ENCODE peak calls at places on chromosomes 5 and 9, in six cellular contexts. R is SK-N-SH, I is WTC11, O is A549, B is endothelial cell of umbilical vein, J is HepG2. G is an unnamed sample.

GRCh38 chr9:17609312-17610005 is 30.6 kb downstream of the SH3GL2 start:
- DNase-seq in R (no peak), I (no peak), O (no peak), B (no peak), J (no peak), G (no peak)

GRCh38 chr9:114606597-114607207 is 4.4 kb upstream of the TMEM268 start:
- DNase-seq in R (no peak), I (no peak), O (no peak), B (peak), J (no peak), G (peak)

GRCh38 chr5:65721050-65721774 is 697 bp downstream of the SGTB start:
- DNase-seq in R (peak), I (peak), O (peak), B (peak), J (peak), G (peak)

GRCh38 chr9:104900871-104901270 is 27.1 kb downstream of the ABCA1 start:
- DNase-seq in R (no peak), I (no peak), O (no peak), B (no peak), J (no peak), G (no peak)

GRCh38 chr9:21317956-21318923 is 13.1 kb upstream of the IFNA5 start:
- DNase-seq in R (peak), I (peak), O (peak), B (peak), J (peak), G (peak)

GRCh38 chr9:107929439-107929838 is 439.9 kb upstream of the KLF4 start:
- DNase-seq in R (no peak), I (no peak), O (no peak), B (no peak), J (no peak), G (peak)

GRCh38 chr5:14954620-14955343 is 83.2 kb upstream of the ANKH start:
- DNase-seq in R (peak), I (no peak), O (no peak), B (no peak), J (no peak), G (no peak)

GRCh38 chr9:108671794-108672193 is 184.0 kb downstream of the ACTL7B start:
- DNase-seq in R (no peak), I (no peak), O (no peak), B (no peak), J (no peak), G (no peak)

GRCh38 chr9:7403839-7404238 is 395.7 kb downstream of the DMAC1 start:
- DNase-seq in R (no peak), I (no peak), O (no peak), B (no peak), J (no peak), G (no peak)

GRCh38 chr5:43227655-43228054 is 35.6 kb downstream of the NIM1K start:
- DNase-seq in R (peak), I (no peak), O (peak), B (peak), J (peak), G (peak)

GRCh38 chr5:1859099-1859498 is 23.6 kb downstream of the IRX4 start:
- DNase-seq in R (no peak), I (no peak), O (no peak), B (no peak), J (no peak), G (no peak)

GRCh38 chr5:91311168-91311696 is 71.9 kb downstream of the ARRDC3 start:
- DNase-seq in R (no peak), I (no peak), O (no peak), B (no peak), J (no peak), G (no peak)

GRCh38 chr5:132655821-132656773 is 1.9 kb upstream of the IL13 start:
- DNase-seq in R (peak), I (peak), O (no peak), B (peak), J (no peak), G (peak)

GRCh38 chr5:32165597-32165996 is 8.5 kb downstream of the GOLPH3 start:
- DNase-seq in R (no peak), I (no peak), O (no peak), B (peak), J (peak), G (no peak)

GRCh38 chr5:41093803-41094202 is 22.7 kb upstream of the MROH2B start:
- DNase-seq in R (no peak), I (no peak), O (no peak), B (no peak), J (no peak), G (no peak)

GRCh38 chr5:123266365-123266764 is 156.8 kb downstream of the CEP120 start:
- DNase-seq in R (no peak), I (no peak), O (no peak), B (no peak), J (no peak), G (no peak)

GRCh38 chr5:108749130-108749861 is 1.6 kb downstream of the FER start:
- DNase-seq in R (peak), I (no peak), O (peak), B (peak), J (no peak), G (peak)

GRCh38 chr5:139228201-139228796 is 30.1 kb upstream of the SIL1 start:
- DNase-seq in R (no peak), I (no peak), O (no peak), B (no peak), J (no peak), G (no peak)

GRCh38 chr5:4941957-4942830 is 197.9 kb upstream of the ADAMTS16 start:
- DNase-seq in R (peak), I (peak), O (no peak), B (no peak), J (no peak), G (peak)

GRCh38 chr9:101083451-101083850 is 54.9 kb downstream of the PLPPR1 start:
- DNase-seq in R (no peak), I (no peak), O (no peak), B (no peak), J (no peak), G (no peak)

GRCh38 chr9:126705767-126706697 is 92.3 kb downstream of the LMX1B start:
- DNase-seq in R (peak), I (peak), O (peak), B (peak), J (peak), G (peak)

GRCh38 chr9:96100385-96100978 is 201.5 kb downstream of the HSD17B3 start:
- DNase-seq in R (no peak), I (no peak), O (no peak), B (no peak), J (no peak), G (peak)

GRCh38 chr5:65127181-65127901 is 354.4 kb downstream of the ADAMTS6 start:
- DNase-seq in R (no peak), I (no peak), O (no peak), B (no peak), J (no peak), G (no peak)

GRCh38 chr5:149621415-149622098 is 40.3 kb downstream of the ARHGEF37 start:
- DNase-seq in R (no peak), I (no peak), O (no peak), B (no peak), J (peak), G (no peak)

GRCh38 chr5:149615976-149616375 is 34.7 kb downstream of the ARHGEF37 start:
- DNase-seq in R (no peak), I (no peak), O (no peak), B (no peak), J (no peak), G (no peak)

GRCh38 chr5:149617760-149618306 is 36.5 kb downstream of the ARHGEF37 start:
- DNase-seq in R (no peak), I (no peak), O (no peak), B (no peak), J (no peak), G (no peak)

GRCh38 chr5:149616727-149617284 is 35.5 kb downstream of the ARHGEF37 start:
- DNase-seq in R (no peak), I (no peak), O (no peak), B (no peak), J (no peak), G (no peak)

DNA sequence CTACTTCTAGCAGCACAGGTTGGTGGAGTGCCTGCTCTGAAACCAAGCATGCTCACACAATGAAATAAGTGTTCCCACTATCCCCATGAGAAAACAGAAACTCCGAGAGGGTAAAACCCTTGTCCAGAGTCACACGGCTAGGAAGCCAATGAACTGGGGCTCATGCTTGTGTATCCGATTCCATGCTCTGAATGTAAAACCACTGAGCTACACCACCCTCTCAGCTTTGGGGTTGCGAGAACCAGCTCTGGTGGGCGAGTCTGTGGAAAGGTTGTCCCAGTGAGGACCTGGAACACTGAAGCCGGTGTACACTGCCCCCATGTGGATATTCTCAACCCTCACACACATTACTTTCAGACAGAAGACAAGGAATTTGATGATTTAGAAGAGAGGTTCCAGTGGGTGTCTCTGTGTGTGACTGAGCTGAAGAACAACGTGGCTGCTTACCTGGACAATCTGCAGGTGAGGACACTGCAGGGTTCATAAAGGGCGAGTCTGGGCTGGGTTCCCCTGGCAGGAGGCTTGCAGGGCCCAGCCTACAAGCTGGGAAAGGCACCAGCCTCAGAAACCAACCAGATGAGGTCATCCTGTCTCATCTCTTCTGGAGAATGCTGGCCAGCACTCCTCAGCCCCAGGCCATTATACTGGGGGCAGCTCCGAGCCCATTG is 37.4 kb downstream of the ARHGEF37 start:
- DNase-seq in R (peak), I (peak), O (peak), B (peak), J (peak), G (peak)
- TF ChIP-seq MAX in R (no peak), I (no peak), O (no peak), B (no peak), J (no peak), G (peak)

DNA sequence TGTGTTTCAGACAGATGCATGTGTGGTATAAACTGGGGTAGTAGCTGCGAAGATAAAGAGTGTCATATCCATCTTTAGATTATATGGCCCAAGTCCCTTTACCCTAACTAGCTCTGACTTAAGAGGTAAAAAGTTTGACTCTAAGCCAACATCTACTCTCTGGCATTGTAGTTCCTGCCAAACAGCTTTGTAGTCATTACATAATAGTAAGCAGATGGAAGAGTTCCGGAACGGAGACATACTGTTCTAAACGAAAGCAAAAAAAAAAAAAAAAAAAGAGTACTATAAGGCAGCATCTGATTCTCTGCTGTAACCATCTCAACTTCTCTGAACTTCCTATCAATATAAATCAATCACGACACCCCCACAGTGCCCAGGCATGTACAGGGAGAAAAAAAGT is 48.7 kb downstream of the CEMIP2 start:
- DNase-seq in R (no peak), I (no peak), O (no peak), B (no peak), J (no peak), G (no peak)
- TF ChIP-seq MAX in R (no peak), I (no peak), O (no peak), B (no peak), J (no peak), G (no peak)

GRCh38 chr9:110919609-110920008 is 118.7 kb downstream of the LPAR1 start:
- DNase-seq in R (no peak), I (no peak), O (peak), B (no peak), J (no peak), G (peak)
- TF ChIP-seq MAX in R (no peak), I (no peak), O (peak), B (no peak), J (no peak), G (no peak)

DNA sequence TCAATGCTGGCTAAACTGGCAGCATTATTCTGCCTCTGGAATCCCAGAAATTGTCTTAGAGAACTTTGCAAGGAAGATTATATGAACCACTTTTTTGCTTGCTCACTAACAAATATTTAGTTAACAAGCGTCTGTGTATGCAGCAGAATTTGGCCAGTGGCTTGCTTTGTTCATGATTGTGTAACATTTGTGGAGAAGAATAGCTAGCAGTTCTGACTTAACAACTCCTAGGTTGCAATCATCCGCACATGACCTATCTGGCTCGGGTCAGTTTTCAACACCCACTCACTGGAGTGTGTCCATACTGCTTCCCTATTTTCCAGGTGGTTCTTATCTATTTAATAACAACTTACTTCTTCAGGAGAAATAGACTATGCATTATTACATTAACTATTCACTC is 98.5 kb downstream of the SNX18 start:
- DNase-seq in R (no peak), I (no peak), O (no peak), B (no peak), J (peak), G (peak)
- TF ChIP-seq MAX in R (no peak), I (no peak), O (no peak), B (no peak), J (no peak), G (peak)

GRCh38 chr5:147821791-147822190 is 9.7 kb downstream of the SPINK1 start:
- DNase-seq in R (no peak), I (no peak), O (no peak), B (no peak), J (no peak), G (no peak)

GRCh38 chr5:147819371-147819770 is 12.1 kb downstream of the SPINK1 start:
- DNase-seq in R (no peak), I (no peak), O (no peak), B (no peak), J (no peak), G (no peak)

GRCh38 chr5:147818290-147818689 is 13.2 kb downstream of the SPINK1 start:
- DNase-seq in R (no peak), I (no peak), O (no peak), B (no peak), J (no peak), G (no peak)

GRCh38 chr5:147826351-147826750 is 5.1 kb downstream of the SPINK1 start:
- DNase-seq in R (no peak), I (no peak), O (no peak), B (no peak), J (no peak), G (no peak)

DNA sequence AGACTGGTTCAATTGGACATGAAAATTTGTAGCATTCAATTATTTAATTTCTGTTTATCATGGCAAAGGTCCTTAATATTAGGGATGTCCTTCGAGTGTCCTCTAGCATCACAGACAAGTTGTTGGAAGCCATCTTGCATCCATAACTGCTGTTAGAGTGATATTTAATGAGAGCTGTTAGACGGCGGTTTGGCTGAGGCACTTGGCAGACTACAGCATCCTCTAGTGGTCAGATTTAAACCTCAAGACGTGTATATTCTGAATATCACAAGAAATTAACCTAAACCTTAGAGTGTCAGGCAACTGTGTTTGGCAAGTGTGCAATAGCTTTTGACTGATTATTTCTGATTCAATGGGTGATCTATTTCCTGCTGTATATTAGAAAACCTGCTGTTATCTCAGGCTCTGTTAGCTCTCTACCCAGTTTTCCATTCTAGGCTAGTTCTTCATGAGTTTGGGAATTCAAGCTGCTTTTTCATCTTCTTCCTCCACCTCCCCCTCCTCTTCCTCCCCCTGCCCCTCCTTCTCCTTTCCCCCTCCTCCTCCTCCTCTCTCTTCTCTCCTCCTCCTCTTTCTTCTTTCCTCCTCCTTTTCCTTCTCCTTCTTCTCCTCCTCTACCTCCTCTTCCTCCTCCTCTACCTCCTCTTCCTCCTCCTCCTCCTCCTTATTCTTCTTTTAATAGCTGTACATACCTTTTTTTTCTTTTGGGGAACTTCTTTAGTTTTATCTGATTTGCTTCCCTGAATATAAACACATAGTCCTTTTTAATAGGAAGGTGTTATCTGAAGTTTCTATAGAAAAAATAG is 8.6 kb downstream of the SPINK1 start:
- DNase-seq in R (peak), I (peak), O (peak), B (peak), J (peak), G (peak)
- TF ChIP-seq MAX in R (no peak), I (no peak), O (no peak), B (no peak), J (no peak), G (no peak)

GRCh38 chr9:120151806-120152205 is 428.2 kb downstream of the CDK5RAP2 start:
- DNase-seq in R (no peak), I (no peak), O (no peak), B (no peak), J (no peak), G (no peak)
- TF ChIP-seq MAX in R (no peak), I (no peak), O (no peak), B (no peak), J (no peak), G (no peak)

DNA sequence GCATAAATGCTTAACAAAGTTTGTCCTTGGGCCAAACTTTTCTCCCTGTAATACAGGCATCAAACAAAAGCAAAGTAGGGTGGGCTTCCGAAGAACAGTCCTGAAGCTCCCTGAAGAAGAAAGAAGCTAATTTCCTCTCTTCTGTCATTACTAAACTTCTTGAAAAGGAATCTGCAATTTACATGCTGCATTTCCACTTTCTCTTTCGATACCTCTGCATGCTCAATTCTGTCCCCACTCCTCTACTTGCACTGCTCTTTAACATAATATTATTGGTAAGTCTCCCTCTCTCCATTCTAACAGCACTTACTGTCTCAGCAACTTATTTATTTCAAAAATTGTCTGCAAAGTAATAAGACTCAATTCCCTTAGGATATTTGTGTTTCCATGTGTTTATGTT is 3.9 kb upstream of the PLPP1 start:
- DNase-seq in R (no peak), I (no peak), O (no peak), B (no peak), J (no peak), G (no peak)
- TF ChIP-seq MAX in R (no peak), I (no peak), O (no peak), B (no peak), J (no peak), G (no peak)

G was measured in NB4.